ENCODE peak calls at places on chromosomes 2 and 18, in eight cellular contexts. W is H54; K is CD8-positive, alpha-beta memory T cell; O is MM.1S; G is AG04449; V is brain microvascular endothelial cell; N is substantia nigra; A is BE2C. I is an unnamed sample.

GRCh38 chr2:17416891-17417391 is 101.3 kb downstream of the RAD51AP2 start:
- DNase-seq in V (peak; percentile 91), K (no peak), W (no peak), N (no peak), G (peak; percentile 85), O (no peak), A (no peak), I (no peak)

GRCh38 chr18:74248189-74248975 is 43.4 kb downstream of the CYB5A start:
- DNase-seq in A (no peak), V (no peak), K (no peak), O (no peak), G (no peak), N (no peak), W (no peak), I (no peak)

GRCh38 chr2:3211971-3212362 is 165.7 kb downstream of the EIPR1 start:
- DNase-seq in G (no peak), A (no peak), K (no peak), W (no peak), N (no peak), O (no peak), V (no peak), I (no peak)

GRCh38 chr2:172698041-172698863 is 37.4 kb upstream of the RAPGEF4 start:
- DNase-seq in O (no peak), G (peak; percentile 84), K (no peak), N (no peak), V (peak; percentile 88), W (peak; percentile 55), A (no peak), I (peak; percentile 33)

GRCh38 chr2:80706951-80707350 is 402.4 kb upstream of the LRRTM1 start:
- DNase-seq in A (no peak), W (no peak), N (no peak), G (no peak), K (no peak), V (no peak), O (no peak), I (no peak)

GRCh38 chr2:238777369-238778067 is 70.4 kb upstream of the TWIST2 start:
- DNase-seq in V (no peak), A (no peak), N (no peak), O (no peak), K (no peak), W (no peak), G (no peak), I (no peak)

GRCh38 chr18:7856099-7856498 is 289.0 kb downstream of the PTPRM start:
- DNase-seq in O (no peak), G (no peak), K (no peak), W (no peak), A (no peak), N (no peak), V (no peak), I (no peak)

GRCh38 chr2:11506611-11506969 is 27.3 kb upstream of the GREB1 start:
- DNase-seq in N (peak; percentile 13), K (no peak), A (no peak), O (no peak), W (no peak), G (no peak), V (no peak), I (no peak)

GRCh38 chr18:66511810-66512209 is 92.1 kb downstream of the CDH19 start:
- DNase-seq in V (no peak), W (no peak), A (no peak), K (no peak), N (no peak), O (no peak), G (no peak), I (no peak)

GRCh38 chr2:161166538-161167409 is 6.5 kb downstream of the TANK start:
- DNase-seq in A (no peak), K (no peak), O (peak; percentile 74), V (no peak), N (no peak), W (no peak), G (no peak), I (no peak)

GRCh38 chr2:120574620-120575019 is 161.0 kb upstream of the GLI2 start:
- DNase-seq in O (no peak), V (no peak), A (no peak), K (no peak), N (no peak), W (no peak), G (no peak), I (no peak)

GRCh38 chr2:594297-594949 is 82.8 kb downstream of the TMEM18 start:
- DNase-seq in W (no peak), K (no peak), A (no peak), N (no peak), G (no peak), O (no peak), V (no peak), I (no peak)

GRCh38 chr18:70490008-70490933 is 201.4 kb downstream of the SOCS6 start:
- DNase-seq in N (peak; percentile 49), O (peak; percentile 46), A (peak; percentile 40), V (peak; percentile 44), W (no peak), K (peak; percentile 50), G (no peak), I (peak; percentile 69)

GRCh38 chr2:151526572-151527090 is 116.9 kb downstream of the RIF1 start:
- DNase-seq in W (no peak), G (no peak), A (no peak), V (no peak), N (no peak), O (no peak), K (no peak), I (no peak)

GRCh38 chr2:242043538-242044205 is 174.1 kb downstream of the RTP5 start:
- DNase-seq in N (no peak), K (no peak), G (no peak), A (no peak), W (no peak), V (no peak), O (no peak), I (no peak)

GRCh38 chr2:241274127-241274526 is 41.3 kb downstream of the HDLBP start:
- DNase-seq in V (no peak), G (no peak), A (no peak), N (no peak), W (no peak), K (no peak), O (peak; percentile 46), I (no peak)

GRCh38 chr2:235458839-235459273 is 35.0 kb upstream of the AGAP1 start:
- DNase-seq in A (no peak), W (no peak), O (no peak), V (no peak), K (no peak), G (no peak), N (peak; percentile 4), I (no peak)

GRCh38 chr2:70104231-70105111 is 17.2 kb downstream of the PCBP1 start:
- DNase-seq in W (no peak), K (peak; percentile 50), O (no peak), V (peak; percentile 86), A (no peak), N (no peak), G (no peak), I (peak; percentile 50)

GRCh38 chr18:26335139-26335933 is 109.1 kb downstream of the TAF4B start:
- DNase-seq in K (no peak), V (no peak), N (no peak), G (no peak), O (no peak), A (no peak), W (no peak), I (peak; percentile 11)